ENCODE peak calls at places on chromosomes 16 and 17, in seven cellular contexts. B, F, R, U, E, S and W are unnamed samples.

GRCh38 chr17:57612202-57613071 is 132.7 kb downstream of the CCDC182 start:
- DNase-seq in B (peak), F (no peak), R (peak), U (no peak), E (no peak), S (no peak), W (no peak)

GRCh38 chr17:70169707-70170597 is 620 bp downstream of the KCNJ2 start:
- DNase-seq in B (no peak), F (no peak), R (no peak), U (no peak), E (no peak), S (peak), W (no peak)

GRCh38 chr16:27246439-27246838 is 22.1 kb downstream of the NSMCE1 start:
- DNase-seq in B (no peak), F (no peak), R (no peak), U (no peak), E (peak), S (no peak), W (no peak)

GRCh38 chr17:30476726-30477082 is 504 bp upstream of the GOSR1 start:
- DNase-seq in B (peak), F (no peak), R (peak), U (no peak), E (no peak), S (no peak), W (no peak)

GRCh38 chr17:33686171-33686570 is 393.1 kb upstream of the ASIC2 start:
- DNase-seq in B (no peak), F (peak), R (no peak), U (no peak), E (no peak), S (no peak), W (peak)

GRCh38 chr17:81419886-81420768 is 24.9 kb downstream of the BAHCC1 start:
- DNase-seq in B (no peak), F (no peak), R (no peak), U (no peak), E (no peak), S (peak), W (no peak)

GRCh38 chr16:69166221-69166833 is 20.6 kb upstream of the SNTB2 start:
- DNase-seq in B (no peak), F (no peak), R (no peak), U (peak), E (no peak), S (peak), W (no peak)

GRCh38 chr16:88880226-88881051 is 14.0 kb upstream of the PABPN1L start:
- DNase-seq in B (peak), F (no peak), R (no peak), U (no peak), E (no peak), S (no peak), W (no peak)

GRCh38 chr17:28348979-28349378 is 8.3 kb downstream of the POLDIP2 start:
- DNase-seq in B (no peak), F (no peak), R (no peak), U (no peak), E (no peak), S (no peak), W (no peak)

GRCh38 chr17:28346199-28346580 is 10.6 kb downstream of the TNFAIP1 start:
- DNase-seq in B (peak), F (no peak), R (no peak), U (no peak), E (no peak), S (no peak), W (no peak)

GRCh38 chr17:28347261-28347891 is 10.0 kb downstream of the POLDIP2 start:
- DNase-seq in B (no peak), F (no peak), R (no peak), U (peak), E (no peak), S (peak), W (no peak)

GRCh38 chr17:28345420-28346198 is 10.0 kb downstream of the TNFAIP1 start:
- DNase-seq in B (no peak), F (no peak), R (no peak), U (no peak), E (no peak), S (peak), W (no peak)

DNA sequence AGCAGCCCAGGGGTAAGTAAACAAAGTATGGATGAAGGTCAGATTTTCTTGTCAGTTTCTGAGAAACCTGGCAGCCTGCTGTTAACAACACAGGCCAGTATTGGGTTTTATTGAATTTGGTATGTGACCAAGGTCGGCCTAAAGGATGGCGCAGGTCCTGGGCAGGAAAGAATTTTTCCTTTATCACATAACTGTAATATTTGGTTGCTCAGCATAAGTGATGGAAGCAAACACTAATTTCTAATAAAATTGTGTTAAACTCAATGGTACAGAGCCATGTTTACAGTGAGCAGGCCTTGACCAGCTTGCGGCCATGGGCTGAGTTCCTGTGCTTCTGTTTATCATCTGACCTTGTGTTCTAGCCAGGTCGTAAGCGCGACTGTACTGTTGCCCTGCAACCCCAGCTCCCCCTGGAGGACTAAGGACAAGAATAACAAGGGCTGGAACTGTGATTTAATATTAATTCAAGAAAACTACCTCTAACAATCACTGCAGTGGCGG is 10.5 kb downstream of the POLDIP2 start:
- DNase-seq in B (peak), F (no peak), R (no peak), U (no peak), E (no peak), S (no peak), W (no peak)
- TF ChIP-seq CTCF in B (peak), F (peak), R (no peak), U (peak), E (peak), S (peak), W (no peak)

GRCh38 chr17:20116683-20117309 is 107.6 kb downstream of the SPECC1 start:
- DNase-seq in B (peak), F (peak), R (no peak), U (no peak), E (peak), S (peak), W (peak)
- TF ChIP-seq CTCF in B (peak), F (peak), R (peak), U (peak), E (peak), S (peak), W (peak)

DNA sequence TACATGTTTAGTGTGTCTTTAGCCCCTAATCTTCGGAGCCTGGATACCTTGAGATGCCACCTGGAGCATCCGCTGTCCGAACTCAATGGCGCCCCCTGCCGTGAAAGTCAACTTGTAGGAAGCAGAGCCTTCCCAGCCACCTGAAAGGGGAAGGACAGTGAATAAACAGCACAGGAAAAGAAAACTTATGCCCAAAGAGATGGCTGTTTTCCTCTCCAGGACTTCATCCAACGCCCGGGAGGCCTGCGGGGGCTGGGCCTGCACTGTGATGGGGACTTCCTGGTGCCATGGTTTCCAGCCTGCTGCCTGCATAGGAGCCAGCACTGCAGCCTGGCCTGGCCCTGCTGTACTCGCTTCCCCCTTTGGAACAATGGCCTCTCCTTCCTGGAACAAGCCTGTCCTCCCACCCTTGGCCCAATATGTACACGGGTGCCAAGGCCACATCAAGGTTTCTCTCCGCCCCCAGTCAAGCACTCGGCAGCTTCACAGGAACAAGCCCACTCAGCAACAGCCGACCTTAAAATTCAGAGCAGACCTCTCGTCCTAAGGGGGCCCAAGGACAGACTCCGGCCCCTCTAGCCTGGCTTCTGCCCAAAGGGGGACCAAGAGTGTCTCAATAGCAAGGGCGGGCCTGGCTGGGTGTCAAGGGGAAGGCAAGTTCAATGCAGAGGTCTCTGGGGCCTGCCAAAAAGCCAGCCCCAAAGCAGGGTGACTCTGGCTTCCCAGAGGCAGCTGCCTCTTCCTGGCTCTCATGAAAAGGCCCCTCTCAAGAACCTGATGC is 4.5 kb upstream of the UNC13D start:
- DNase-seq in B (peak), F (peak), R (peak), U (no peak), E (peak), S (peak), W (peak)
- TF ChIP-seq CTCF in B (peak), F (peak), R (peak), U (peak), E (peak), S (peak), W (peak)

GRCh38 chr16:9297437-9298113 is 206.1 kb downstream of the HAPSTR1 start:
- DNase-seq in B (peak), F (peak), R (no peak), U (no peak), E (peak), S (peak), W (peak)
- TF ChIP-seq CTCF in B (peak), F (peak), R (no peak), U (no peak), E (peak), S (peak), W (peak)

GRCh38 chr17:49277638-49278037 is 47.1 kb upstream of the PHOSPHO1 start:
- DNase-seq in B (no peak), F (no peak), R (no peak), U (no peak), E (peak), S (no peak), W (no peak)
- TF ChIP-seq CTCF in B (no peak), F (no peak), R (no peak), U (no peak), E (no peak), S (no peak), W (no peak)

DNA sequence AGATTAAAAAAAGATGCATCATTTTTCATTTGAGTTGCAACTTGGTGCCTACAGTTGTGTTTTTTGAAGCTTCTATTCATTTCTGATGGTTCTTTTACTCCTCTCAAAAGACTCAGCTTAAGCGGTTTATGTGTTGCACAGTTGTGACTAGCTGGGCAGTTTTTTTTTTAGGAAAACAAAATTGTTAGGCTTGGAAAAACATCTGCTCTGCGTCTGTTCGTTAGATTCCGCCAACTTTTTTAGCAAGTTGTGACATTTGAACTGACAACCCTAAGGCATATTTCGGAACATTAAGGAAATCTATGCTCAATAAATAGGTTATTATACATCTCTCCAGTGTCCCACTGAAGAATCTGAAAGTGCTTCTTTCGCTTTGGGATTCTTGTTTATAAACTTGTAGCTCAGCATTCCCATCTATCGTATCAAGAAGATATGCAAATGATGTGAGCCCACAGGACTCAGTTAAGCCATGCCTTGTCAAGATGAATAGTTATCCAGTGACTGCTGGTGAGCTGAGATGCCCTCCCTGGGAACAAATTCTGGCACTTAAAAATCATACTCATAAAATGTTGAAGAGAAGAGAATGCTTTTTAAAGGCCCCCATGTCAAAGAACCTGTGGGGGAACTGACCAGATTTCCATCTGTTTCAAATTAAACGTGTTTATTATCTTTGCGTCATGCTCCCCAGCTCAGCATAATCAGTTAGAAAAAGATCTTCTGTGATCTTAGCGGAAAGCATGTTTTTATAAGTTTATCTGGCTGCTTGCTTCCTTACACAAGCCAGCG is 109.0 kb upstream of the FAM20A start:
- DNase-seq in B (no peak), F (no peak), R (no peak), U (no peak), E (no peak), S (no peak), W (no peak)
- TF ChIP-seq CTCF in B (no peak), F (no peak), R (no peak), U (no peak), E (no peak), S (no peak), W (no peak)

GRCh38 chr17:15454328-15454727 is 13.1 kb downstream of the CDRT4 start:
- DNase-seq in B (no peak), F (no peak), R (no peak), U (no peak), E (no peak), S (no peak), W (no peak)

GRCh38 chr17:15457723-15458094 is 9.7 kb downstream of the CDRT4 start:
- DNase-seq in B (no peak), F (no peak), R (no peak), U (no peak), E (no peak), S (no peak), W (no peak)

GRCh38 chr17:15453782-15454181 is 13.6 kb downstream of the CDRT4 start:
- DNase-seq in B (no peak), F (no peak), R (no peak), U (no peak), E (peak), S (no peak), W (no peak)

GRCh38 chr17:15456486-15456885 is 10.9 kb downstream of the CDRT4 start:
- DNase-seq in B (no peak), F (no peak), R (no peak), U (no peak), E (no peak), S (no peak), W (no peak)

DNA sequence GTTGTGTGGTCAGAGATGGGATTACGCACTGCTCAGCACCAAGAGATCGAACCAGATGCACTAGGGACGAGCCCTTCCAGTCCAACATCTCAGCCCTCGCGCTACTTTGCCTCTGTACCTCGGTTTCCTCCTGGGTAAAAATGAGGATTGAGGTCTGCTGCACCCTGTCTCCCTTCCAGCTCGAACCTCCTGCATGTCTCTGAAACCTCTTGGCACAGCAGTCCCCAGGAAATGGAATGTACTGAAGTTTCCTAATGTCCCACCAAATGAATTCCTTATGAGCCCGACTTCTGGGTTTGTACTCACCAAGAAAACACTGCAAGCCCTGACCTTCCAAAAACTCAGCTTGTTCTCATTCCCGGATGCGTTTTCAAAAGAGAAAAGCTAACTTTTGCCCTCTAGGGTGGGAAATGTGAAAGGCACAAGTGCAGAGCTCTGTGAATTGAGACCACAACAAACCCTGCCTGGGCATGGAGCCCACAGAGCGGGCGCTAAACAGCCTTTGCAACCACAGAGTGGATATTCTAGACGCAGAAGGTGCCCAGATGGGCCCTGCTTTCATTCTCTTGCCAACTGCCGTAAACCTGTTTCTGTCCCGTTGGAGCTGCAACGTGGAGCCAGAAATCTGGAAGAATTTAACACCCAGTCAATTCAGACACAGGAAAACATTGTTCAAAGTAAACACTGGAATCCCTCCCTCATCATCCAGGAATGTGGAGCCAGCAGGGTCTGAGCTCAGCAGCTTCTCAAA is 10.3 kb downstream of the CDRT4 start:
- DNase-seq in B (no peak), F (no peak), R (no peak), U (peak), E (no peak), S (peak), W (no peak)
- TF ChIP-seq CTCF in B (no peak), F (no peak), R (no peak), U (peak), E (peak), S (peak), W (no peak)

DNA sequence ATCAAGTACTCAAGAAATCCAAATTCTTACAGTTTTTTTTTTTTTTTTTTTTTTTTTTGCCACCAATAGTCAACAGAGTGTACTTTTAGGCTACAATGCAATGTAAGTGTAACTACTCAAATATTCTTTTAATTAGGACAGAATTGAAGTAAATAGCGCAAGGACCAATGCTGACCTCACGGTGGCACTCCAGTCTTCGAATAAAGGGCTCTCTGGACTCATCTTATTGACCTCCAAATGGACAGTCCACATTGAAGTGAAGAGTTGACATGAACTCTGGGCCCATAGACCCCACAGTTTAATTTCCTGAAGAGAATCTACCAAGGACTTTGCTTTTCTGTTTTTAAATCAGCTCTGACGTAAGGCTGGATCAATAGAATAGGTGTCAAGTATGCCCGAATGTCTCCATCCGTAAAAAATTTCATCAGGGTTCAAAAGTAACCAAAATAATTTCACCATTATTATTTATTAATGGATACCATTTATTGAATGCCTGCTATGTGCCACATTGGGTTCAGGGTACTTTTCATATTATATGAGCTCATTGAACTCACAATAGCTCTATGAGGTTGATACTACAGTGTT is 7.3 kb upstream of the DDX52 start:
- DNase-seq in B (peak), F (peak), R (no peak), U (no peak), E (peak), S (peak), W (peak)
- TF ChIP-seq CTCF in B (peak), F (peak), R (no peak), U (peak), E (peak), S (peak), W (peak)